ENCODE peak calls at places on chromosome 17, in seven cellular contexts. One of them, this sample, is unnamed. For H3K27me3, the result is how much of the 10 kb centered on the place peaks cover.

GRCh38 chr17:83173997-83174858 is 94.8 kb downstream of the METRNL start:
- DNase-seq in gastrocnemius medialis: peak
- DNase-seq in neural progenitor cell: peak
- DNase-seq in lung: peak
- DNase-seq in upper lobe of right lung: no peak
- DNase-seq in body of pancreas: peak
- DNase-seq in hepatocyte: peak
- DNase-seq in this sample: no peak

GRCh38 chr17:36808181-36808661 is 129.1 kb upstream of the LHX1 start:
- DNase-seq in gastrocnemius medialis: no peak
- DNase-seq in neural progenitor cell: peak
- DNase-seq in lung: no peak
- DNase-seq in upper lobe of right lung: no peak
- DNase-seq in body of pancreas: no peak
- DNase-seq in hepatocyte: peak
- DNase-seq in this sample: no peak

GRCh38 chr17:1011760-1012735 is 15.1 kb downstream of the TIMM22 start:
- DNase-seq in gastrocnemius medialis: no peak
- DNase-seq in neural progenitor cell: no peak
- DNase-seq in lung: no peak
- DNase-seq in upper lobe of right lung: no peak
- DNase-seq in body of pancreas: no peak
- DNase-seq in hepatocyte: no peak
- DNase-seq in this sample: no peak

GRCh38 chr17:78529871-78530670 is 47.1 kb downstream of the DNAH17 start:
- DNase-seq in gastrocnemius medialis: no peak
- DNase-seq in neural progenitor cell: no peak
- DNase-seq in lung: peak
- DNase-seq in upper lobe of right lung: peak
- DNase-seq in body of pancreas: peak
- DNase-seq in hepatocyte: no peak
- DNase-seq in this sample: no peak

GRCh38 chr17:7846765-7847661 is 7.9 kb upstream of the TMEM88 start:
- DNase-seq in gastrocnemius medialis: no peak
- DNase-seq in neural progenitor cell: no peak
- DNase-seq in lung: no peak
- DNase-seq in upper lobe of right lung: peak
- DNase-seq in body of pancreas: peak
- DNase-seq in hepatocyte: no peak
- DNase-seq in this sample: no peak

GRCh38 chr17:47735536-47736011 is 2.5 kb downstream of the TBX21 start:
- DNase-seq in gastrocnemius medialis: no peak
- DNase-seq in neural progenitor cell: no peak
- DNase-seq in lung: no peak
- DNase-seq in upper lobe of right lung: peak
- DNase-seq in body of pancreas: no peak
- DNase-seq in hepatocyte: no peak
- DNase-seq in this sample: no peak

GRCh38 chr17:58322581-58323419 is 5.8 kb downstream of the TSPOAP1 start:
- DNase-seq in gastrocnemius medialis: no peak
- DNase-seq in neural progenitor cell: no peak
- DNase-seq in lung: no peak
- DNase-seq in upper lobe of right lung: peak
- DNase-seq in body of pancreas: no peak
- DNase-seq in hepatocyte: no peak
- DNase-seq in this sample: no peak

GRCh38 chr17:78000351-78000750 is 41.8 kb downstream of the TNRC6C start:
- DNase-seq in gastrocnemius medialis: no peak
- DNase-seq in neural progenitor cell: no peak
- DNase-seq in lung: no peak
- DNase-seq in upper lobe of right lung: no peak
- DNase-seq in body of pancreas: no peak
- DNase-seq in hepatocyte: no peak
- DNase-seq in this sample: no peak

GRCh38 chr17:49404906-49405305 is 9.8 kb downstream of the PHB1 start:
- DNase-seq in gastrocnemius medialis: no peak
- DNase-seq in neural progenitor cell: no peak
- DNase-seq in lung: no peak
- DNase-seq in upper lobe of right lung: no peak
- DNase-seq in body of pancreas: no peak
- DNase-seq in hepatocyte: no peak
- DNase-seq in this sample: no peak

GRCh38 chr17:77125432-77125901 is 15.3 kb upstream of the SEC14L1 start:
- DNase-seq in gastrocnemius medialis: no peak
- DNase-seq in neural progenitor cell: no peak
- DNase-seq in lung: no peak
- DNase-seq in upper lobe of right lung: no peak
- DNase-seq in body of pancreas: no peak
- DNase-seq in hepatocyte: no peak
- DNase-seq in this sample: peak

GRCh38 chr17:43531082-43531378 is 15.1 kb downstream of the ETV4 start:
- DNase-seq in gastrocnemius medialis: no peak
- DNase-seq in neural progenitor cell: no peak
- DNase-seq in lung: no peak
- DNase-seq in upper lobe of right lung: no peak
- DNase-seq in body of pancreas: no peak
- DNase-seq in hepatocyte: no peak
- DNase-seq in this sample: no peak

GRCh38 chr17:43528988-43529814 is 16.9 kb downstream of the ETV4 start:
- DNase-seq in gastrocnemius medialis: no peak
- DNase-seq in neural progenitor cell: no peak
- DNase-seq in lung: no peak
- DNase-seq in upper lobe of right lung: peak
- DNase-seq in body of pancreas: no peak
- DNase-seq in hepatocyte: no peak
- DNase-seq in this sample: no peak

GRCh38 chr17:43528319-43528987 is 17.7 kb downstream of the ETV4 start:
- DNase-seq in gastrocnemius medialis: peak
- DNase-seq in neural progenitor cell: no peak
- DNase-seq in lung: no peak
- DNase-seq in upper lobe of right lung: peak
- DNase-seq in body of pancreas: peak
- DNase-seq in hepatocyte: no peak
- DNase-seq in this sample: no peak

GRCh38 chr17:43530303-43531081 is 15.6 kb downstream of the ETV4 start:
- DNase-seq in gastrocnemius medialis: peak
- DNase-seq in neural progenitor cell: peak
- DNase-seq in lung: peak
- DNase-seq in upper lobe of right lung: peak
- DNase-seq in body of pancreas: peak
- DNase-seq in hepatocyte: peak
- DNase-seq in this sample: no peak

GRCh38 chr17:43529977-43530302 is 16.2 kb downstream of the ETV4 start:
- DNase-seq in gastrocnemius medialis: no peak
- DNase-seq in neural progenitor cell: no peak
- DNase-seq in lung: no peak
- DNase-seq in upper lobe of right lung: no peak
- DNase-seq in body of pancreas: no peak
- DNase-seq in hepatocyte: no peak
- DNase-seq in this sample: no peak
- H3K4me3 ChIP-seq in gastrocnemius medialis: no peak
- H3K4me3 ChIP-seq in neural progenitor cell: peak
- H3K4me3 ChIP-seq in lung: no peak
- H3K4me3 ChIP-seq in upper lobe of right lung: no peak
- H3K4me3 ChIP-seq in body of pancreas: no peak
- H3K4me3 ChIP-seq in hepatocyte: no peak
- H3K4me3 ChIP-seq in this sample: no peak

DNA sequence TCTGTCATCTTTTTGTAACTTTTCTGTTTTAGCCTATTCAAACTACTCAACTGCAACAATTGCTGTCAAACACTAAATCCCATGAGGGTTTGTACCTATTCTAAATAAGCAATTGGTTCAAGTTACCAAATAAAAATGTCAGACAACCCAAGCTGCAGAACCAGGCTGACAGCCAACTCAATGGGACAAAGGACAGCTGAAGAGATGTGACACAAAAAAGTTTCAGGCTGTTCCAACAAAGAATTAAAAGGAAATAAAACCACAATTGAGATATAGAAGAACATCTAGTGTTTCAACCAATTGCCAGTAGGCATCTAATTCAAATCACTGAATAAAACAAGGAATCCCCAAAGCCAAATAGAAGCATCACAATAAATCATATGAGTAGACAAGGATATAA is 49.3 kb downstream of the GRB7 start:
- DNase-seq in gastrocnemius medialis: no peak
- DNase-seq in neural progenitor cell: no peak
- DNase-seq in lung: no peak
- DNase-seq in upper lobe of right lung: no peak
- DNase-seq in body of pancreas: no peak
- DNase-seq in hepatocyte: no peak
- DNase-seq in this sample: no peak
- H3K27me3 ChIP-seq in gastrocnemius medialis: under half
- H3K27me3 ChIP-seq in neural progenitor cell: under half
- H3K27me3 ChIP-seq in lung: under half
- H3K27me3 ChIP-seq in upper lobe of right lung: under half
- H3K27me3 ChIP-seq in body of pancreas: under half
- H3K27me3 ChIP-seq in hepatocyte: under half
- H3K27me3 ChIP-seq in this sample: under half

DNA sequence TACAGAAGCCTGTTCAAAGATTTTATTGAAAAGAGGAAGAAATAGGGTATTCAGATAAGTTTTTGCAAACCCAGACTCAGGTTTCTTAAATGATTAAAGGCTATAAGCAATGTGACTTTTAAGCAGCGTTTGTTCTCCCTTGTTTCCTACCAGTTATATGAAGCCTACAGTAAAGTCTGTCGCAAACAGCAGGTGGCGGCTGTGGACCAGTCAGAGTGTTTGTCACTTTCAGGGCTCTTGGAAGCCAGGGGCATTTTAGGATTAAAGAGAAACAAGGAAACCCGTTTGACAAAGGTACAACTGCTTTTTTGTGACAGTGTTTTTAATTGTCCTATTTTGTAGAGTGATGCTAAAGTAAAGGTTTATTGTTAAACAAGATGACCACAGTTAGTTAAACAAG is 7.7 kb upstream of the RARA start:
- DNase-seq in gastrocnemius medialis: no peak
- DNase-seq in neural progenitor cell: no peak
- DNase-seq in lung: no peak
- DNase-seq in upper lobe of right lung: no peak
- DNase-seq in body of pancreas: peak
- DNase-seq in hepatocyte: no peak
- DNase-seq in this sample: no peak
- TF ChIP-seq CTCF in gastrocnemius medialis: no peak
- TF ChIP-seq CTCF in neural progenitor cell: peak
- TF ChIP-seq CTCF in lung: no peak
- TF ChIP-seq CTCF in upper lobe of right lung: peak
- TF ChIP-seq CTCF in body of pancreas: no peak
- TF ChIP-seq CTCF in hepatocyte: peak
- TF ChIP-seq CTCF in this sample: peak

GRCh38 chr17:65593092-65593869 is 31.8 kb upstream of the AXIN2 start:
- DNase-seq in gastrocnemius medialis: no peak
- DNase-seq in neural progenitor cell: no peak
- DNase-seq in lung: no peak
- DNase-seq in upper lobe of right lung: no peak
- DNase-seq in body of pancreas: no peak
- DNase-seq in hepatocyte: no peak
- DNase-seq in this sample: no peak
- H3K4me3 ChIP-seq in gastrocnemius medialis: no peak
- H3K4me3 ChIP-seq in neural progenitor cell: peak
- H3K4me3 ChIP-seq in lung: no peak
- H3K4me3 ChIP-seq in upper lobe of right lung: no peak
- H3K4me3 ChIP-seq in body of pancreas: no peak
- H3K4me3 ChIP-seq in hepatocyte: no peak
- H3K4me3 ChIP-seq in this sample: no peak

GRCh38 chr17:75722542-75723095 is 1.4 kb downstream of the ITGB4 start:
- DNase-seq in gastrocnemius medialis: no peak
- DNase-seq in neural progenitor cell: no peak
- DNase-seq in lung: no peak
- DNase-seq in upper lobe of right lung: no peak
- DNase-seq in body of pancreas: no peak
- DNase-seq in hepatocyte: no peak
- DNase-seq in this sample: no peak

GRCh38 chr17:75723201-75723930 is 2.1 kb downstream of the ITGB4 start:
- DNase-seq in gastrocnemius medialis: no peak
- DNase-seq in neural progenitor cell: no peak
- DNase-seq in lung: no peak
- DNase-seq in upper lobe of right lung: no peak
- DNase-seq in body of pancreas: no peak
- DNase-seq in hepatocyte: peak
- DNase-seq in this sample: no peak

GRCh38 chr17:75720656-75721462 is at the start of gene ITGB4:
- DNase-seq in gastrocnemius medialis: no peak
- DNase-seq in neural progenitor cell: peak
- DNase-seq in lung: peak
- DNase-seq in upper lobe of right lung: peak
- DNase-seq in body of pancreas: peak
- DNase-seq in hepatocyte: peak
- DNase-seq in this sample: no peak

GRCh38 chr17:75721463-75722011 is 278 bp downstream of the ITGB4 start:
- DNase-seq in gastrocnemius medialis: no peak
- DNase-seq in neural progenitor cell: no peak
- DNase-seq in lung: no peak
- DNase-seq in upper lobe of right lung: no peak
- DNase-seq in body of pancreas: no peak
- DNase-seq in hepatocyte: no peak
- DNase-seq in this sample: no peak

DNA sequence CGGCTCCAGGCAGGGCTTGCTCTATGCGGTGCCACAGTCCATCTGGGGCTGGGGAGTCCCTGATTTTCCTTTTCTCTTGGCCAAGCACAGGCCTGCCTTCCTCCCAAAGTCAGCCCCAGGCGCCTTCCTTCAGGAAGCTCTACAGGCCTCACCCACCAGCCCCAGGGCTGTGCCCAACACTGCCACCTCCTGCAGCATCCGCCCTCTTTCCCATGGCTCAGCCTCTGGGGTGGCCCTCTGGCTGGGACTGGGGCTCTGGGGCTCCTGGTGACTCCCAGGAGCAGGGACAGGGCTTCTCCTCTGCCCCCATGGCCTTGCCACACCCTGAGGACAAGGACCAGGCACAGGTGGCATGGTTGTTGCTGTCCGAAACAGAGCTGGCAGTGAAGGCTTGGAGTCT is 817 bp downstream of the ITGB4 start:
- DNase-seq in gastrocnemius medialis: no peak
- DNase-seq in neural progenitor cell: no peak
- DNase-seq in lung: no peak
- DNase-seq in upper lobe of right lung: no peak
- DNase-seq in body of pancreas: no peak
- DNase-seq in hepatocyte: no peak
- DNase-seq in this sample: no peak
- H3K27me3 ChIP-seq in gastrocnemius medialis: under half
- H3K27me3 ChIP-seq in neural progenitor cell: under half
- H3K27me3 ChIP-seq in lung: under half
- H3K27me3 ChIP-seq in upper lobe of right lung: under half
- H3K27me3 ChIP-seq in body of pancreas: under half
- H3K27me3 ChIP-seq in hepatocyte: under half
- H3K27me3 ChIP-seq in this sample: under half

DNA sequence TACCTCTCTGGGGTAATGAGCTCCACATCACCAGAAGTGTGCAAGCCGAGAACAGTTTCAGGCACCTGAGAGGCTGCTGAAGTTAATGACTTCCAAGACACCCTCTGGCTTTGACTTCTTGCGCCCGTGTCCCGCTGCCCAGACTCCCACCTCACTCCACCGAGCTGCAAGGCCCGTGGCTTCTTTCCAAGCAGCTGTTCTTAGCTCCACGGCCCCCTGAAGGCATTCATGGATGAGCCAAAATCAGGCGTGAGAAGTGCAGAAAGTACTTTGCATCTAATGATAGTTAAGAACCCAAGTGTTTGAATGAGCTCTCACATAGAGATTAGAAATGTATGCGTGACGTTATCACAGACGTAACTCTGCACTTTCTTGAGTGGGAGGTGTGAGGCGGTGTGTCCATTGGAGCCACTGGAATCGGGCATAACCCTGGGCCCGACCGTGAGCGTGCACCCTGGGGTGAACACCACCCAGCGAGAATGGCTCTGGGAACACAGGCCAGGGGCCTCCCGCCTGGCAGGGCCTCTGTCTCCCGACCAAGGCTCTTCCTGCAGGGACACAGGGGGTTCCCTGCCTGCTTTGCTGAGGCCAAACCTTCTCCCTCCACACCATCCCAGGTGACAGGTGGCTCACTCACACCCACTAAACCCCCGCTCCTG is 11.0 kb downstream of the NPTX1 start:
- DNase-seq in gastrocnemius medialis: no peak
- DNase-seq in neural progenitor cell: no peak
- DNase-seq in lung: no peak
- DNase-seq in upper lobe of right lung: no peak
- DNase-seq in body of pancreas: no peak
- DNase-seq in hepatocyte: no peak
- DNase-seq in this sample: no peak
- TF ChIP-seq CTCF in gastrocnemius medialis: no peak
- TF ChIP-seq CTCF in neural progenitor cell: no peak
- TF ChIP-seq CTCF in lung: no peak
- TF ChIP-seq CTCF in upper lobe of right lung: no peak
- TF ChIP-seq CTCF in body of pancreas: no peak
- TF ChIP-seq CTCF in hepatocyte: no peak
- TF ChIP-seq CTCF in this sample: no peak

This sample was measured in BJ.